ENCODE peak calls at places on chromosome 1, in ten cellular contexts. A is AG10803, U is neural crest cell, M is AG04450, N is left lung, L is right lobe of liver, Y is H9, J is AG09319, D is cardiac fibroblast, H is lower lobe of right lung. C is an unnamed sample.
A peak's percentile ranks its signal among the peaks of the same experiment; 100 is the strongest.

GRCh38 chr1:67753776-67754525 is 69.0 kb downstream of the GADD45A start:
- DNase-seq in A (no peak), U (no peak), M (no peak), N (no peak), L (no peak), Y (no peak), J (no peak), D (no peak), H (no peak), C (no peak)

GRCh38 chr1:246907472-246907871 is 24.3 kb downstream of the AHCTF1 start:
- DNase-seq in A (peak; percentile 68), U (no peak), M (peak; percentile 34), N (no peak), L (no peak), Y (no peak), J (peak; percentile 18), D (peak; percentile 79), H (no peak), C (peak; percentile 45)

GRCh38 chr1:233061265-233061664 is 110.9 kb downstream of the NTPCR start:
- DNase-seq in A (no peak), U (no peak), M (no peak), N (no peak), L (no peak), Y (no peak), J (no peak), D (no peak), H (no peak), C (no peak)

GRCh38 chr1:22276396-22276748 is 133.5 kb upstream of the WNT4 start:
- DNase-seq in A (no peak), U (no peak), M (no peak), N (no peak), L (no peak), Y (no peak), J (no peak), D (no peak), H (no peak), C (no peak)

GRCh38 chr1:2587071-2587859 is 688 bp downstream of the PRXL2B start:
- DNase-seq in A (peak; percentile 12), U (no peak), M (no peak), N (peak; percentile 89), L (peak; percentile 72), Y (no peak), J (no peak), D (peak; percentile 28), H (no peak), C (no peak)

GRCh38 chr1:174262747-174263241 is 103.5 kb downstream of the RABGAP1L start:
- DNase-seq in A (peak; percentile 65), U (peak; percentile 2), M (peak; percentile 34), N (no peak), L (no peak), Y (peak; percentile 33), J (peak; percentile 35), D (peak; percentile 76), H (no peak), C (peak; percentile 33)

GRCh38 chr1:214321686-214322453 is 40.9 kb downstream of the SMYD2 start:
- DNase-seq in A (no peak), U (no peak), M (no peak), N (no peak), L (no peak), Y (no peak), J (no peak), D (no peak), H (no peak), C (no peak)

GRCh38 chr1:55209247-55209646 is 5.9 kb downstream of the USP24 start:
- DNase-seq in A (no peak), U (no peak), M (no peak), N (no peak), L (no peak), Y (no peak), J (no peak), D (no peak), H (no peak), C (no peak)

GRCh38 chr1:33624991-33625870 is 152.8 kb downstream of the ZSCAN20 start:
- DNase-seq in A (no peak), U (no peak), M (no peak), N (no peak), L (no peak), Y (peak; percentile 79), J (no peak), D (no peak), H (no peak), C (no peak)

GRCh38 chr1:180168786-180169640 is 14.3 kb downstream of the QSOX1 start:
- DNase-seq in A (no peak), U (peak; percentile 49), M (no peak), N (no peak), L (no peak), Y (peak; percentile 87), J (no peak), D (peak; percentile 52), H (peak; percentile 58), C (no peak)

GRCh38 chr1:54301494-54301893 is 101.5 kb downstream of the MRPL37 start:
- DNase-seq in A (no peak), U (no peak), M (no peak), N (no peak), L (no peak), Y (no peak), J (no peak), D (no peak), H (no peak), C (no peak)

GRCh38 chr1:110508038-110508437 is 10.9 kb downstream of the KCNA10 start:
- DNase-seq in A (peak; percentile 18), U (no peak), M (no peak), N (no peak), L (no peak), Y (peak; percentile 82), J (no peak), D (peak; percentile 40), H (peak; percentile 85), C (no peak)

GRCh38 chr1:38730511-38731397 is 128.8 kb downstream of the RRAGC start:
- DNase-seq in A (no peak), U (no peak), M (no peak), N (no peak), L (no peak), Y (no peak), J (no peak), D (peak; percentile 29), H (no peak), C (no peak)

GRCh38 chr1:223788746-223789415 is 56.9 kb downstream of the TP53BP2 start:
- DNase-seq in A (no peak), U (no peak), M (no peak), N (no peak), L (no peak), Y (no peak), J (no peak), D (no peak), H (no peak), C (no peak)

GRCh38 chr1:247266053-247266452 is 10.2 kb downstream of the VN1R5 start:
- DNase-seq in A (no peak), U (no peak), M (no peak), N (no peak), L (no peak), Y (no peak), J (no peak), D (no peak), H (no peak), C (no peak)

GRCh38 chr1:148354909-148355308 is 128.2 kb downstream of the PPIAL4G start:
- DNase-seq in A (no peak), U (no peak), M (no peak), N (no peak), L (no peak), Y (no peak), J (no peak), D (no peak), H (no peak), C (no peak)

GRCh38 chr1:215056584-215056983 is 26.0 kb upstream of the KCNK2 start:
- DNase-seq in A (peak; percentile 66), U (no peak), M (no peak), N (no peak), L (no peak), Y (no peak), J (no peak), D (peak; percentile 6), H (no peak), C (no peak)

GRCh38 chr1:87501738-87502137 is 173.1 kb downstream of the LMO4 start:
- DNase-seq in A (no peak), U (no peak), M (no peak), N (no peak), L (no peak), Y (no peak), J (no peak), D (peak; percentile 26), H (no peak), C (no peak)
- TF ChIP-seq CTCF in A (peak; percentile 25), U (peak; percentile 23), M (peak; percentile 32), N (no peak), L (no peak), Y (peak; percentile 36), J (peak; percentile 12), D (no peak), H (no peak), C (peak; percentile 27)

DNA sequence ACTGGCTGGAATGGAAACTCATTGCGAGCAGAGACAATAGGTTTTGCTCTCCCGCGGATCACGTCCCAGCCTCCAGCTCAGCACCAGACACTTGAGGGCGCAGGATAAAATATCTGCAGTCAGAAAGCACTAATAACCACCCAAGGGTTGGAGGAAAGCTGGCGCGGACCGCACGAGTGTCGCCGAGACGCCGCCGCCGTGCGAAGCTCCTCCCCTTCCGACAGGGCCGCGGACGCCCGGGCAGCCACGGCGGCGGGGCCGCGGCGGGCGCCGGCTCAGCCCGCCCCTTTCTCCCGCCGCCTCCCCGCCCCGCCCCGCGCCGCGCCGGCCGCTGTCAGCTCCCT is at the start of gene CMPK1:
- DNase-seq in A (peak; percentile 88), U (no peak), M (no peak), N (peak; percentile 96), L (peak; percentile 91), Y (peak; percentile 75), J (peak; percentile 51), D (peak; percentile 91), H (peak; percentile 90), C (peak; percentile 59)
- TF ChIP-seq CTCF in A (peak; percentile 31), U (no peak), M (no peak), N (no peak), L (peak; percentile 23), Y (no peak), J (peak; percentile 33), D (peak; percentile 16), H (no peak), C (peak; percentile 26)

DNA sequence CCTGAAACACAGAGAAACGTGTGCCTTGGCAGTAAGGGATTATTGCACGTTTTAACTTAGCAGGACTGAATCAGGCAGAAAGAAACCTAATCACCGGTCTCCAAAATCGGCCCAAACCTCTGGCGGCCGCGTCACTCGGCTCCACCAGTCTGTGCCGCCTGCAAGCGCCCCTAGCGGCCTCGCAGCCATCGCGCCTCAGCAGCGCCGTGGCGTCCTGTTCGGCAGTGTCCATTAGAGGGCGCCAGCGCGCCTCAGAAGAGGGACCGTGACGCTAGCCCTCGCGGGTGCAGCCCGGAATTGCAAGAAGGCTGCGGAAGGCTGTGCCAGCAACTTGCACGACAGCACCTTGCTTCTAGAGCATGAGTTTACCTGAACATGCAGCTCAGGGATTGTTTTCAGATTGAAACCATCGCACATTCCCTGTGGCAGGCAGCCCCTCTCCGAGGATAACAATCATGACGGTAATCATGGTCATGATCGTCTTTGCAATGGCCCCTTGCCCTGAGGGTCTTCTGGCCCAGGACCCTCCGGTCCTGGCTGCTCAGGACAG is 164.4 kb downstream of the TRIM33 start:
- DNase-seq in A (peak; percentile 88), U (peak; percentile 100), M (peak; percentile 83), N (peak; percentile 100), L (peak; percentile 96), Y (peak; percentile 96), J (peak; percentile 81), D (peak; percentile 95), H (peak; percentile 97), C (peak; percentile 74)
- TF ChIP-seq CTCF in A (peak; percentile 100), U (peak; percentile 100), M (peak; percentile 100), N (peak; percentile 100), L (peak; percentile 100), Y (peak; percentile 100), J (no peak), D (peak; percentile 100), H (peak; percentile 100), C (peak; percentile 100)

GRCh38 chr1:206738370-206739366 is 31.9 kb upstream of the IL19 start:
- DNase-seq in A (peak; percentile 53), U (no peak), M (no peak), N (no peak), L (no peak), Y (peak; percentile 49), J (no peak), D (peak; percentile 50), H (no peak), C (no peak)
- TF ChIP-seq CTCF in A (peak; percentile 55), U (peak; percentile 54), M (peak; percentile 52), N (no peak), L (no peak), Y (peak; percentile 62), J (peak; percentile 18), D (peak; percentile 32), H (no peak), C (peak; percentile 38)